ENCODE peak calls at places on chromosomes 12 and 14, in nine cellular contexts. H, E, F, J, B, Q, D, K and I are unnamed samples.

GRCh38 chr14:99755068-99755405 is 38.2 kb upstream of the EML1 start:
- DNase-seq in H (no peak), E (no peak), F (no peak), J (no peak), B (no peak), Q (no peak), D (no peak), K (no peak), I (no peak)

GRCh38 chr12:8078400-8078799 is 3.7 kb upstream of the NECAP1 start:
- DNase-seq in H (peak; percentile 32), E (peak; percentile 63), F (peak; percentile 56), J (peak; percentile 81), B (peak; percentile 62), Q (peak; percentile 78), D (no peak), K (peak; percentile 65), I (peak; percentile 74)

GRCh38 chr14:99067927-99068326 is 204.1 kb downstream of the BCL11B start:
- DNase-seq in H (no peak), E (no peak), F (no peak), J (no peak), B (no peak), Q (no peak), D (no peak), K (peak; percentile 3), I (no peak)

GRCh38 chr12:15527201-15527782 is 205.0 kb downstream of the PTPRO start:
- DNase-seq in H (no peak), E (no peak), F (no peak), J (peak; percentile 83), B (no peak), Q (peak; percentile 56), D (no peak), K (no peak), I (no peak)

GRCh38 chr12:82625523-82625922 is 61.2 kb upstream of the TMTC2 start:
- DNase-seq in H (no peak), E (no peak), F (no peak), J (no peak), B (no peak), Q (no peak), D (no peak), K (no peak), I (no peak)

GRCh38 chr12:6235499-6235898 is 35.3 kb downstream of the CD9 start:
- DNase-seq in H (no peak), E (no peak), F (no peak), J (peak; percentile 99), B (no peak), Q (no peak), D (no peak), K (no peak), I (peak; percentile 89)

GRCh38 chr14:63179383-63179782 is 24.9 kb upstream of the RHOJ start:
- DNase-seq in H (no peak), E (no peak), F (no peak), J (no peak), B (no peak), Q (no peak), D (no peak), K (no peak), I (no peak)

GRCh38 chr12:9674226-9674590 is 4.7 kb downstream of the CLEC2D start:
- DNase-seq in H (no peak), E (peak; percentile 43), F (no peak), J (no peak), B (no peak), Q (no peak), D (no peak), K (peak; percentile 68), I (no peak)

GRCh38 chr14:90514015-90514398 is 117.2 kb downstream of the CALM1 start:
- DNase-seq in H (no peak), E (no peak), F (no peak), J (peak; percentile 88), B (no peak), Q (no peak), D (no peak), K (no peak), I (peak; percentile 43)

GRCh38 chr12:124633269-124633953 is 66.0 kb upstream of the NCOR2 start:
- DNase-seq in H (no peak), E (no peak), F (no peak), J (no peak), B (no peak), Q (peak; percentile 79), D (no peak), K (no peak), I (peak; percentile 69)

GRCh38 chr14:104702106-104702505 is 12.7 kb downstream of the INF2 start:
- DNase-seq in H (no peak), E (no peak), F (no peak), J (no peak), B (no peak), Q (no peak), D (no peak), K (no peak), I (no peak)

GRCh38 chr12:56991319-56991906 is 14.9 kb downstream of the ZBTB39 start:
- DNase-seq in H (no peak), E (no peak), F (no peak), J (no peak), B (no peak), Q (no peak), D (no peak), K (peak; percentile 47), I (no peak)

GRCh38 chr12:106766393-106766826 is 8.1 kb upstream of the RIC8B start:
- DNase-seq in H (no peak), E (no peak), F (no peak), J (no peak), B (no peak), Q (peak; percentile 60), D (no peak), K (no peak), I (no peak)

GRCh38 chr12:75481013-75481705 is 604 bp downstream of the GLIPR1 start:
- DNase-seq in H (no peak), E (no peak), F (no peak), J (peak; percentile 30), B (no peak), Q (peak; percentile 45), D (no peak), K (no peak), I (no peak)

GRCh38 chr12:67759829-67760228 is 111.3 kb downstream of the DYRK2 start:
- DNase-seq in H (no peak), E (no peak), F (peak; percentile 13), J (no peak), B (no peak), Q (no peak), D (no peak), K (no peak), I (no peak)

GRCh38 chr12:34346372-34347034 is 324.2 kb downstream of the ALG10 start:
- DNase-seq in H (no peak), E (no peak), F (no peak), J (no peak), B (no peak), Q (no peak), D (no peak), K (no peak), I (peak; percentile 63)

GRCh38 chr12:24562761-24563392 is 386.0 kb downstream of the BCAT1 start:
- DNase-seq in H (peak; percentile 26), E (no peak), F (peak; percentile 6), J (peak; percentile 98), B (no peak), Q (peak; percentile 43), D (peak; percentile 67), K (peak; percentile 54), I (peak; percentile 61)

GRCh38 chr14:89292579-89293348 is 124.3 kb downstream of the FOXN3 start:
- DNase-seq in H (no peak), E (no peak), F (no peak), J (no peak), B (no peak), Q (no peak), D (no peak), K (no peak), I (no peak)

GRCh38 chr12:75774309-75775052 is 257.1 kb downstream of the PHLDA1 start:
- DNase-seq in H (no peak), E (no peak), F (no peak), J (no peak), B (no peak), Q (no peak), D (no peak), K (no peak), I (no peak)

GRCh38 chr12:13275366-13275765 is 78.8 kb downstream of the EMP1 start:
- DNase-seq in H (no peak), E (no peak), F (no peak), J (peak; percentile 77), B (no peak), Q (no peak), D (no peak), K (no peak), I (no peak)

GRCh38 chr12:65278576-65279386 is at the start of gene MSRB3:
- DNase-seq in H (peak; percentile 73), E (no peak), F (peak; percentile 20), J (peak; percentile 73), B (no peak), Q (peak; percentile 60), D (peak; percentile 77), K (peak; percentile 55), I (peak; percentile 65)

GRCh38 chr12:105205322-105206048 is 30.5 kb downstream of the APPL2 start:
- DNase-seq in H (no peak), E (no peak), F (no peak), J (peak; percentile 75), B (no peak), Q (no peak), D (no peak), K (no peak), I (no peak)

GRCh38 chr14:103023881-103024473 is 33.4 kb downstream of the CDC42BPB start:
- DNase-seq in H (no peak), E (no peak), F (no peak), J (no peak), B (no peak), Q (peak; percentile 77), D (no peak), K (no peak), I (no peak)

GRCh38 chr12:2944401-2945047 is 14.7 kb upstream of the TEAD4 start:
- DNase-seq in H (peak; percentile 74), E (peak; percentile 30), F (peak; percentile 69), J (peak; percentile 97), B (peak; percentile 4), Q (peak; percentile 28), D (peak; percentile 31), K (peak; percentile 77), I (peak; percentile 86)

GRCh38 chr14:29724991-29725390 is 202.7 kb downstream of the PRKD1 start:
- DNase-seq in H (no peak), E (no peak), F (no peak), J (peak; percentile 45), B (no peak), Q (peak; percentile 60), D (no peak), K (no peak), I (no peak)

GRCh38 chr14:49306152-49306751 is 279.9 kb downstream of the RPS29 start:
- DNase-seq in H (peak; percentile 18), E (no peak), F (no peak), J (peak; percentile 64), B (no peak), Q (peak; percentile 46), D (no peak), K (no peak), I (peak; percentile 16)